ENCODE peak calls at places on chromosomes 16 and 17, in five cellular contexts. I, X, D, A and R are unnamed samples. For H3K27me3, the result is how much of the 10 kb centered on the place peaks cover.

GRCh38 chr17:49130891-49131290 is 1.7 kb upstream of the B4GALNT2 start:
- DNase-seq in I (peak), X (no peak), D (no peak), A (no peak), R (no peak)

GRCh38 chr16:74485916-74486315 is 64.6 kb upstream of the CLEC18B start:
- DNase-seq in I (no peak), X (no peak), D (no peak), A (no peak), R (no peak)

GRCh38 chr17:18230288-18231141 is 5.1 kb downstream of the LLGL1 start:
- DNase-seq in I (no peak), X (no peak), D (no peak), A (no peak), R (no peak)

GRCh38 chr17:69734656-69735055 is 320.2 kb downstream of the MAP2K6 start:
- DNase-seq in I (no peak), X (no peak), D (no peak), A (no peak), R (no peak)

GRCh38 chr17:7352910-7353635 is 1.1 kb downstream of the KCTD11 start:
- DNase-seq in I (peak), X (no peak), D (no peak), A (peak), R (no peak)

GRCh38 chr16:67055712-67056487 is 27.0 kb downstream of the CBFB start:
- DNase-seq in I (peak), X (no peak), D (peak), A (no peak), R (no peak)

GRCh38 chr17:49210158-49211029 is at the start of the genes ABI3 and GNGT2:
- DNase-seq in I (no peak), X (no peak), D (no peak), A (peak), R (no peak)

GRCh38 chr16:66511615-66512500 is 38.1 kb downstream of the TK2 start:
- DNase-seq in I (peak), X (peak), D (no peak), A (no peak), R (peak)

GRCh38 chr16:75025766-75026165 is 26.9 kb downstream of the ZNRF1 start:
- DNase-seq in I (peak), X (no peak), D (no peak), A (no peak), R (no peak)

GRCh38 chr16:53998024-53998810 is 288.4 kb downstream of the IRX3 start:
- DNase-seq in I (no peak), X (no peak), D (no peak), A (no peak), R (no peak)

GRCh38 chr17:7916799-7917198 is 710 bp upstream of the RNF227 start:
- DNase-seq in I (peak), X (peak), D (no peak), A (no peak), R (no peak)

GRCh38 chr16:14314116-14314515 is 243.0 kb downstream of the MRTFB start:
- DNase-seq in I (no peak), X (no peak), D (no peak), A (no peak), R (no peak)

GRCh38 chr16:726438-727290 is at the start of the genes CCDC78 and HAGHL:
- DNase-seq in I (peak), X (peak), D (no peak), A (peak), R (no peak)

GRCh38 chr16:1920727-1921155 is 2.5 kb upstream of the HS3ST6 start:
- DNase-seq in I (peak), X (no peak), D (no peak), A (no peak), R (no peak)

GRCh38 chr16:89383095-89384003 is 107.0 kb downstream of the ANKRD11 start:
- DNase-seq in I (no peak), X (peak), D (no peak), A (peak), R (no peak)

GRCh38 chr16:24738895-24739294 is 9.4 kb downstream of the TNRC6A start:
- DNase-seq in I (no peak), X (no peak), D (no peak), A (no peak), R (no peak)

GRCh38 chr16:1678500-1679098 is 520 bp downstream of the JPT2 start:
- DNase-seq in I (peak), X (peak), D (peak), A (peak), R (peak)

GRCh38 chr16:68756250-68757051 is 19.4 kb downstream of the CDH1 start:
- DNase-seq in I (no peak), X (no peak), D (no peak), A (no peak), R (no peak)

GRCh38 chr16:50960517-50961202 is 190.4 kb downstream of the SALL1 start:
- DNase-seq in I (no peak), X (no peak), D (no peak), A (no peak), R (no peak)

GRCh38 chr17:19938736-19939135 is 38.9 kb downstream of the AKAP10 start:
- DNase-seq in I (no peak), X (no peak), D (no peak), A (no peak), R (no peak)

GRCh38 chr16:66358231-66358630 is 8.3 kb upstream of the CDH5 start:
- DNase-seq in I (peak), X (no peak), D (no peak), A (no peak), R (no peak)

GRCh38 chr16:48498761-48499600 is 111.0 kb downstream of the N4BP1 start:
- DNase-seq in I (peak), X (peak), D (no peak), A (no peak), R (peak)

GRCh38 chr17:73226556-73227172 is 33.8 kb downstream of the COG1 start:
- DNase-seq in I (no peak), X (no peak), D (no peak), A (no peak), R (no peak)

GRCh38 chr17:18381953-18382245 is 4.3 kb downstream of the EVPLL start:
- DNase-seq in I (no peak), X (no peak), D (no peak), A (no peak), R (no peak)

GRCh38 chr17:4449736-4450135 is 16.0 kb downstream of the SPNS3 start:
- DNase-seq in I (peak), X (no peak), D (no peak), A (no peak), R (no peak)

GRCh38 chr17:30000001-30000754 is 58.7 kb downstream of the EFCAB5 start:
- DNase-seq in I (peak), X (no peak), D (no peak), A (no peak), R (no peak)

GRCh38 chr17:81697261-81698044 is 5.7 kb upstream of the MRPL12 start:
- DNase-seq in I (no peak), X (no peak), D (no peak), A (no peak), R (no peak)

GRCh38 chr17:17760872-17761550 is 75.8 kb downstream of the SREBF1 start:
- DNase-seq in I (no peak), X (no peak), D (no peak), A (no peak), R (no peak)

GRCh38 chr17:82007495-82008257 is 15.0 kb downstream of the CENPX start:
- DNase-seq in I (no peak), X (no peak), D (no peak), A (no peak), R (no peak)

GRCh38 chr17:537133-537532 is 177.5 kb downstream of the VPS53 start:
- DNase-seq in I (no peak), X (no peak), D (no peak), A (no peak), R (no peak)

GRCh38 chr16:87681990-87682570 is 79.8 kb downstream of the JPH3 start:
- DNase-seq in I (peak), X (no peak), D (no peak), A (no peak), R (no peak)

GRCh38 chr17:74133726-74134125 is 69.8 kb upstream of the RPL38 start:
- DNase-seq in I (no peak), X (no peak), D (no peak), A (no peak), R (no peak)

GRCh38 chr17:17628388-17629008 is 37.0 kb upstream of the PEMT start:
- DNase-seq in I (peak), X (no peak), D (no peak), A (no peak), R (no peak)

GRCh38 chr17:67253379-67253778 is 8.4 kb upstream of the HELZ start:
- DNase-seq in I (peak), X (no peak), D (no peak), A (no peak), R (no peak)

GRCh38 chr17:55296699-55297098 is 31.9 kb downstream of the HLF start:
- DNase-seq in I (no peak), X (no peak), D (no peak), A (no peak), R (no peak)

GRCh38 chr17:33163827-33164555 is 129.1 kb downstream of the ASIC2 start:
- DNase-seq in I (peak), X (no peak), D (peak), A (no peak), R (no peak)

GRCh38 chr16:2473999-2474876 is 689 bp upstream of the TBC1D24 start:
- DNase-seq in I (peak), X (no peak), D (no peak), A (peak), R (no peak)

GRCh38 chr17:17693253-17693954 is 12.1 kb downstream of the RAI1 start:
- DNase-seq in I (peak), X (peak), D (no peak), A (peak), R (peak)

GRCh38 chr16:69188716-69189115 is 1.8 kb downstream of the SNTB2 start:
- DNase-seq in I (peak), X (no peak), D (no peak), A (no peak), R (no peak)

GRCh38 chr16:79509906-79510305 is 90.6 kb downstream of the MAF start:
- DNase-seq in I (no peak), X (no peak), D (no peak), A (no peak), R (no peak)

GRCh38 chr16:79510879-79511278 is 89.7 kb downstream of the MAF start:
- DNase-seq in I (no peak), X (no peak), D (no peak), A (no peak), R (no peak)

GRCh38 chr16:79508294-79508693 is 92.2 kb downstream of the MAF start:
- DNase-seq in I (no peak), X (no peak), D (no peak), A (no peak), R (peak)

GRCh38 chr16:79505344-79505743 is 95.2 kb downstream of the MAF start:
- DNase-seq in I (no peak), X (no peak), D (peak), A (peak), R (peak)

DNA sequence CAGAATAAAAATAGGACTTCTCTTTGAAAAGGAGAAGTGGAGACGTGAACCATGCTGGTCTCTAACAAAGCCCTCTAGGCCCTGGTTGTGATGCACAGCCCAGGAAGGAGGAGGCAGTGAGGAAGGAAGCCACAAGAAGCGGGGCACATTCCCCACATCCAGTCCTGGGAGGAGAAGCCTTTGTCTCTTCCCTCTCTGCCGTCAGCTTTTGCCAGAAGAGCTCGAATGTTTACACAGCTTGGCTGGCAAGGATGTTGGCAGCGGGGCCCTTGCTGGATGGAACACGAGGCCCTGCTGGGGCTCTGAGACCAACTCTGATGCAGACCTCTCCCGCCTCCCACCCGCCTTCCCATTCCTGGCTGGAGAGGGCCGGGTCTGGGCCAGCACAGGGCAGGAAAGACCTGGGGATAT is 91.3 kb downstream of the MAF start:
- DNase-seq in I (no peak), X (peak), D (peak), A (peak), R (peak)
- H3K27me3 ChIP-seq in I (under half), X (under half), D (under half), A (under half), R (under half)

GRCh38 chr17:34755981-34756669 is 176.7 kb downstream of the TMEM132E start:
- DNase-seq in I (no peak), X (no peak), D (no peak), A (no peak), R (no peak)
- H3K27me3 ChIP-seq in I (under half), X (under half), D (under half), A (under half), R (under half)

GRCh38 chr17:47707056-47707791 is 13.3 kb downstream of the TBKBP1 start:
- DNase-seq in I (no peak), X (peak), D (no peak), A (no peak), R (no peak)

GRCh38 chr17:47708312-47708863 is 14.4 kb downstream of the TBKBP1 start:
- DNase-seq in I (no peak), X (peak), D (no peak), A (no peak), R (no peak)

GRCh38 chr17:47707884-47708283 is 13.9 kb downstream of the TBKBP1 start:
- DNase-seq in I (no peak), X (no peak), D (no peak), A (no peak), R (no peak)

GRCh38 chr17:47709594-47709993 is 15.6 kb downstream of the TBKBP1 start:
- DNase-seq in I (no peak), X (no peak), D (no peak), A (no peak), R (no peak)

GRCh38 chr17:47708864-47709541 is 15.0 kb downstream of the TBKBP1 start:
- DNase-seq in I (no peak), X (peak), D (no peak), A (no peak), R (no peak)
- H3K27me3 ChIP-seq in I (under half), X (under half), D (under half), A (under half), R (under half)

GRCh38 chr16:12643034-12643455 is 160.6 kb downstream of the CPPED1 start:
- DNase-seq in I (no peak), X (peak), D (no peak), A (no peak), R (no peak)
- H3K27me3 ChIP-seq in I (under half), X (under half), D (under half), A (under half), R (under half)

GRCh38 chr17:83136156-83136555 is 56.7 kb downstream of the METRNL start:
- DNase-seq in I (no peak), X (peak), D (no peak), A (no peak), R (no peak)
- H3K27me3 ChIP-seq in I (under half), X (under half), D (under half), A (under half), R (under half)